ENCODE peak calls at places on chromosomes 5 and 9, in six cellular contexts. One of them, this sample, is unnamed.

GRCh38 chr9:104209387-104209786 is 115.3 kb downstream of the SMC2 start:
- DNase-seq in tibial artery: no peak
- DNase-seq in stomach: no peak
- DNase-seq in sigmoid colon: no peak
- DNase-seq in OCI-LY7: no peak
- DNase-seq in neural progenitor cell: no peak
- DNase-seq in this sample: no peak

GRCh38 chr5:129172561-129172960 is 78.0 kb downstream of the ISOC1 start:
- DNase-seq in stomach: no peak
- DNase-seq in sigmoid colon: no peak
- DNase-seq in tibial artery: no peak
- DNase-seq in OCI-LY7: no peak
- DNase-seq in neural progenitor cell: peak; percentile 8
- DNase-seq in this sample: no peak

GRCh38 chr5:58447231-58447630 is 12.7 kb downstream of the PLK2 start:
- DNase-seq in OCI-LY7: no peak
- DNase-seq in tibial artery: no peak
- DNase-seq in stomach: no peak
- DNase-seq in neural progenitor cell: no peak
- DNase-seq in sigmoid colon: no peak
- DNase-seq in this sample: no peak

GRCh38 chr5:40223884-40224402 is 455.8 kb upstream of the PTGER4 start:
- DNase-seq in tibial artery: no peak
- DNase-seq in OCI-LY7: no peak
- DNase-seq in neural progenitor cell: no peak
- DNase-seq in sigmoid colon: no peak
- DNase-seq in stomach: no peak
- DNase-seq in this sample: no peak

GRCh38 chr9:14219865-14220655 is 93.9 kb downstream of the NFIB start:
- DNase-seq in stomach: no peak
- DNase-seq in OCI-LY7: no peak
- DNase-seq in sigmoid colon: no peak
- DNase-seq in neural progenitor cell: no peak
- DNase-seq in tibial artery: no peak
- DNase-seq in this sample: no peak

GRCh38 chr5:172852490-172853354 is 18.7 kb downstream of the ERGIC1 start:
- DNase-seq in neural progenitor cell: no peak
- DNase-seq in stomach: peak; percentile 70
- DNase-seq in OCI-LY7: no peak
- DNase-seq in tibial artery: no peak
- DNase-seq in sigmoid colon: no peak
- DNase-seq in this sample: peak; percentile 42

GRCh38 chr5:38556115-38556598 is 289 bp downstream of the LIFR start:
- DNase-seq in OCI-LY7: no peak
- DNase-seq in neural progenitor cell: no peak
- DNase-seq in sigmoid colon: no peak
- DNase-seq in tibial artery: no peak
- DNase-seq in stomach: no peak
- DNase-seq in this sample: no peak

GRCh38 chr5:179289756-179290385 is 55.4 kb downstream of the ADAMTS2 start:
- DNase-seq in OCI-LY7: no peak
- DNase-seq in neural progenitor cell: no peak
- DNase-seq in stomach: no peak
- DNase-seq in tibial artery: no peak
- DNase-seq in sigmoid colon: peak; percentile 27
- DNase-seq in this sample: no peak

GRCh38 chr9:37903581-37903830 is 421 bp downstream of the SLC25A51 start:
- DNase-seq in sigmoid colon: peak; percentile 70
- DNase-seq in stomach: no peak
- DNase-seq in tibial artery: no peak
- DNase-seq in OCI-LY7: no peak
- DNase-seq in neural progenitor cell: no peak
- DNase-seq in this sample: peak; percentile 85

GRCh38 chr5:57111993-57112392 is 61.9 kb upstream of the GPBP1 start:
- DNase-seq in tibial artery: no peak
- DNase-seq in stomach: no peak
- DNase-seq in sigmoid colon: no peak
- DNase-seq in neural progenitor cell: no peak
- DNase-seq in OCI-LY7: no peak
- DNase-seq in this sample: peak; percentile 50

GRCh38 chr9:875119-875962 is 33.8 kb downstream of the DMRT1 start:
- DNase-seq in OCI-LY7: no peak
- DNase-seq in tibial artery: no peak
- DNase-seq in stomach: no peak
- DNase-seq in neural progenitor cell: no peak
- DNase-seq in sigmoid colon: no peak
- DNase-seq in this sample: no peak

GRCh38 chr5:59786271-59786805 is 107.2 kb downstream of the PDE4D start:
- DNase-seq in tibial artery: no peak
- DNase-seq in neural progenitor cell: no peak
- DNase-seq in stomach: no peak
- DNase-seq in OCI-LY7: no peak
- DNase-seq in sigmoid colon: no peak
- DNase-seq in this sample: no peak

GRCh38 chr9:115615821-115616665 is 498.1 kb upstream of the TNC start:
- DNase-seq in sigmoid colon: no peak
- DNase-seq in tibial artery: no peak
- DNase-seq in neural progenitor cell: no peak
- DNase-seq in stomach: no peak
- DNase-seq in OCI-LY7: no peak
- DNase-seq in this sample: no peak

GRCh38 chr5:88674262-88675158 is 208.5 kb downstream of the MEF2C start:
- DNase-seq in neural progenitor cell: peak; percentile 60
- DNase-seq in OCI-LY7: peak; percentile 91
- DNase-seq in sigmoid colon: no peak
- DNase-seq in stomach: no peak
- DNase-seq in tibial artery: no peak
- DNase-seq in this sample: peak; percentile 61

GRCh38 chr5:96691503-96692303 is 29.5 kb downstream of the CAST start:
- DNase-seq in neural progenitor cell: no peak
- DNase-seq in sigmoid colon: no peak
- DNase-seq in OCI-LY7: no peak
- DNase-seq in stomach: no peak
- DNase-seq in tibial artery: no peak
- DNase-seq in this sample: no peak

GRCh38 chr5:114296191-114296590 is 65.7 kb upstream of the KCNN2 start:
- DNase-seq in OCI-LY7: no peak
- DNase-seq in neural progenitor cell: no peak
- DNase-seq in tibial artery: no peak
- DNase-seq in stomach: no peak
- DNase-seq in sigmoid colon: no peak
- DNase-seq in this sample: no peak

GRCh38 chr5:88729476-88730182 is 153.4 kb downstream of the MEF2C start:
- DNase-seq in stomach: peak; percentile 57
- DNase-seq in neural progenitor cell: peak; percentile 84
- DNase-seq in OCI-LY7: peak; percentile 82
- DNase-seq in sigmoid colon: peak; percentile 83
- DNase-seq in tibial artery: peak; percentile 53
- DNase-seq in this sample: peak; percentile 84

GRCh38 chr9:127733609-127734008 is 1.5 kb downstream of the TOR2A start:
- DNase-seq in sigmoid colon: no peak
- DNase-seq in neural progenitor cell: no peak
- DNase-seq in tibial artery: no peak
- DNase-seq in OCI-LY7: no peak
- DNase-seq in stomach: no peak
- DNase-seq in this sample: no peak

GRCh38 chr9:125142560-125143376 is 560 bp downstream of the SCAI start:
- DNase-seq in tibial artery: no peak
- DNase-seq in neural progenitor cell: peak; percentile 46
- DNase-seq in stomach: no peak
- DNase-seq in sigmoid colon: peak; percentile 66
- DNase-seq in OCI-LY7: peak; percentile 57
- DNase-seq in this sample: peak; percentile 47

GRCh38 chr9:70477907-70478480 is 63.5 kb upstream of the KLF9 start:
- DNase-seq in tibial artery: no peak
- DNase-seq in sigmoid colon: peak; percentile 69
- DNase-seq in OCI-LY7: no peak
- DNase-seq in neural progenitor cell: no peak
- DNase-seq in stomach: peak; percentile 63
- DNase-seq in this sample: no peak

GRCh38 chr5:64612349-64612961 is 77.8 kb upstream of the SHISAL2B start:
- DNase-seq in stomach: peak; percentile 27
- DNase-seq in neural progenitor cell: peak; percentile 82
- DNase-seq in OCI-LY7: peak; percentile 41
- DNase-seq in tibial artery: peak; percentile 40
- DNase-seq in sigmoid colon: no peak
- DNase-seq in this sample: peak; percentile 69

GRCh38 chr5:103476776-103477175 is 85.8 kb downstream of the NUDT12 start:
- DNase-seq in tibial artery: no peak
- DNase-seq in sigmoid colon: no peak
- DNase-seq in OCI-LY7: no peak
- DNase-seq in neural progenitor cell: peak; percentile 19
- DNase-seq in stomach: no peak
- DNase-seq in this sample: peak; percentile 19

GRCh38 chr9:106878081-106878837 is 15.3 kb downstream of the ZNF462 start:
- DNase-seq in sigmoid colon: no peak
- DNase-seq in neural progenitor cell: no peak
- DNase-seq in OCI-LY7: no peak
- DNase-seq in stomach: no peak
- DNase-seq in tibial artery: no peak
- DNase-seq in this sample: no peak

GRCh38 chr9:2085719-2086515 is 70.8 kb downstream of the SMARCA2 start:
- DNase-seq in tibial artery: no peak
- DNase-seq in neural progenitor cell: no peak
- DNase-seq in sigmoid colon: no peak
- DNase-seq in stomach: no peak
- DNase-seq in OCI-LY7: no peak
- DNase-seq in this sample: no peak

DNA sequence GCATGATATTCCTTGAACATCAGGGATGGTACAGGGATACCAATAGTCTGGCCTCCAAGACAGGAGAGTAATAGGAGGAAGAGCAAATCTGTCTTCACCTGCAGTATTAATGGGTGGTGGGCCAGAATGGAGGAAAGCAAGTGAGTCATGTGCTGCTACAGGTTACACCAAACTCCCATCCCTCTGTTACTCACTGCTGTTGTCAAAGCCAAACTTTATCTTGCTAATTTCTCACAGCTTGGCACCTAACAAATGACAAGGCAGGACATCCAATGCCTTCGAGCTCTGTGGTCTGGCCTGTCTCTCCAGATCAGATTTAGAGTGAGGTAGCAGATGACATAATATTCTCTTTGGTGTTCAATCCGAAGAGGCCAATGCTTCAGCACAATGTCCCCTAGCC is 26.8 kb downstream of the PLAC8L1 start:
- DNase-seq in tibial artery: no peak
- DNase-seq in neural progenitor cell: no peak
- DNase-seq in sigmoid colon: no peak
- DNase-seq in stomach: no peak
- DNase-seq in OCI-LY7: no peak
- DNase-seq in this sample: no peak
- H3K4me1 ChIP-seq in tibial artery: no peaks in the 10 kb centered on the region
- H3K4me1 ChIP-seq in neural progenitor cell: peaks cover 16% of the 10 kb centered on the region
- H3K4me1 ChIP-seq in sigmoid colon: no peaks in the 10 kb centered on the region
- H3K4me1 ChIP-seq in stomach: no peaks in the 10 kb centered on the region
- H3K4me1 ChIP-seq in OCI-LY7: peaks cover 8% of the 10 kb centered on the region
- H3K4me1 ChIP-seq in this sample: no peaks in the 10 kb centered on the region

GRCh38 chr9:36401897-36402480 is 1.9 kb upstream of the RNF38 start:
- DNase-seq in OCI-LY7: no peak
- DNase-seq in stomach: no peak
- DNase-seq in tibial artery: no peak
- DNase-seq in neural progenitor cell: no peak
- DNase-seq in sigmoid colon: no peak
- DNase-seq in this sample: no peak

GRCh38 chr9:36399980-36400331 is at the start of gene RNF38:
- DNase-seq in neural progenitor cell: no peak
- DNase-seq in sigmoid colon: no peak
- DNase-seq in OCI-LY7: no peak
- DNase-seq in stomach: no peak
- DNase-seq in tibial artery: no peak
- DNase-seq in this sample: no peak

GRCh38 chr9:36401179-36401740 is 1.2 kb upstream of the RNF38 start:
- DNase-seq in stomach: peak; percentile 73
- DNase-seq in sigmoid colon: no peak
- DNase-seq in tibial artery: peak; percentile 51
- DNase-seq in neural progenitor cell: no peak
- DNase-seq in OCI-LY7: no peak
- DNase-seq in this sample: no peak

GRCh38 chr9:36398745-36399144 is 1.3 kb downstream of the RNF38 start:
- DNase-seq in OCI-LY7: no peak
- DNase-seq in neural progenitor cell: no peak
- DNase-seq in stomach: no peak
- DNase-seq in tibial artery: no peak
- DNase-seq in sigmoid colon: no peak
- DNase-seq in this sample: no peak

GRCh38 chr9:36400332-36401178 is 486 bp upstream of the RNF38 start:
- DNase-seq in tibial artery: peak; percentile 82
- DNase-seq in stomach: peak; percentile 92
- DNase-seq in OCI-LY7: peak; percentile 91
- DNase-seq in sigmoid colon: peak; percentile 93
- DNase-seq in neural progenitor cell: peak; percentile 96
- DNase-seq in this sample: peak; percentile 91
- TF ChIP-seq CTCF in tibial artery: no peak
- TF ChIP-seq CTCF in stomach: no peak
- TF ChIP-seq CTCF in OCI-LY7: no peak
- TF ChIP-seq CTCF in sigmoid colon: no peak
- TF ChIP-seq CTCF in neural progenitor cell: peak; percentile 15
- TF ChIP-seq CTCF in this sample: no peak

GRCh38 chr9:33366979-33367480 is 35.3 kb downstream of the AQP7 start:
- DNase-seq in stomach: no peak
- DNase-seq in tibial artery: no peak
- DNase-seq in OCI-LY7: no peak
- DNase-seq in neural progenitor cell: no peak
- DNase-seq in sigmoid colon: no peak
- DNase-seq in this sample: no peak
- H3K36me3 ChIP-seq in stomach: peaks cover 87% of the 10 kb centered on the region
- H3K36me3 ChIP-seq in tibial artery: peaks cover 67% of the 10 kb centered on the region
- H3K36me3 ChIP-seq in OCI-LY7: peaks cover 82% of the 10 kb centered on the region
- H3K36me3 ChIP-seq in neural progenitor cell: no peaks in the 10 kb centered on the region
- H3K36me3 ChIP-seq in sigmoid colon: peaks cover 11% of the 10 kb centered on the region
- H3K36me3 ChIP-seq in this sample: peaks cover 9% of the 10 kb centered on the region

DNA sequence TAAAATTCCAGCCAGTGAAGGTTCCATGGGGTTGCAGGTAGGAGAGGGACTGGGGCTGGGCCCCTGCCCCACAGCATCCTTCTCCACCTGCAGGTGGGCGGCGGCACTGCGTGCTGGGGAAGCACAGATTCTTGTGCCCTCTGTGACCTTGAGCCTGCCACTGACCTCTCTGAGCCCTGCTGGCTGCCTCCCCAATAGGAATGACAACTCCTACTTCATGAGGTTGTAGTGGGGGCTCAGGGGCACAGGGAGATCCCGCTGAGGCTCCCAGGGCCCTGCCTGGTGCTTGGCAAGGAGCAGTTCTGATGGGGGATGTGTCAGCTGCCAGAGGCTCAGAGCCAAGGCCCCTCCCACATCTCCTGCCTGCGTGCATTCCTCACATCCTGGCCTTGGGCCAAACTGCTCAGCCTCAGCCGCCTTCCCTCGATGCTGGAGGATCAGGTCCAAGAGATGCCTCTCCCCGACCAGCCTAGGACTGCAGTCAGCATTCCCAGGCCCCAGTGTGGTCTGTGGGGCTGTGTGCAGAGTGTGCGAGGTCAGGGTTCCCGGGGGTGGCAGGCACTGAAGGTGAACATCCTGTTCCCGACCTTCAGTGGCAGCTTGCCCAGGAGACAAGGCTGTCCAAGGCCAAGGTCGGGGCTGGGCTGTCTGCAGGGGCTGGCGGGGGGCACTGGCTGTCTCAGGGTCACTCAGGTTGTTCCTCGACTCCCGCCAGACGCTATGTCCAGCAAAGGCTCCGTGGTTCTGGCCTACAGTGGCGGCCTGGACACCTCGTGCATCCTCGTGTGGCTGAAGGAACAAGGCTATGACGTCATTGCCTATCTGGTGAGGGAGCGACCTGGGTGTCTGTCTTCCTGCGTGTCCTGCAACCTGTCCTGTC is 7.0 kb downstream of the ASS1 start:
- DNase-seq in neural progenitor cell: no peak
- DNase-seq in OCI-LY7: peak; percentile 16
- DNase-seq in tibial artery: peak; percentile 61
- DNase-seq in sigmoid colon: peak; percentile 97
- DNase-seq in stomach: peak; percentile 89
- DNase-seq in this sample: peak; percentile 88
- H3K4me1 ChIP-seq in neural progenitor cell: peaks cover 10% of the 10 kb centered on the region
- H3K4me1 ChIP-seq in OCI-LY7: peaks cover 9% of the 10 kb centered on the region
- H3K4me1 ChIP-seq in tibial artery: no peaks in the 10 kb centered on the region
- H3K4me1 ChIP-seq in sigmoid colon: peaks cover 52% of the 10 kb centered on the region
- H3K4me1 ChIP-seq in stomach: peaks cover 76% of the 10 kb centered on the region
- H3K4me1 ChIP-seq in this sample: peaks cover 27% of the 10 kb centered on the region